ENCODE peak calls at places on chromosome 13, in seven cellular contexts. Z is K562, X is GM23338, E is HepG2, Q is GM12878, M is A549, V is HCT116. R is an unnamed sample.

GRCh38 chr13:80463673-80464352 is 122.9 kb upstream of the SPRY2 start:
- DNase-seq in Z (no peak), X (no peak), E (no peak), Q (no peak), M (no peak), V (no peak), R (no peak)

GRCh38 chr13:41056996-41057711 is 4.2 kb upstream of the WBP4 start:
- DNase-seq in Z (no peak), X (no peak), E (peak; percentile 63), Q (no peak), M (no peak), V (no peak), R (no peak)

GRCh38 chr13:90055121-90055520 is 1292.4 kb upstream of the MIR17HG start:
- DNase-seq in Z (no peak), X (no peak), E (no peak), Q (no peak), M (no peak), V (peak; percentile 0), R (no peak)

GRCh38 chr13:100473493-100474044 is 115.0 kb downstream of the GGACT start:
- DNase-seq in Z (no peak), X (no peak), E (no peak), Q (no peak), M (no peak), V (no peak), R (no peak)

GRCh38 chr13:42266464-42266863 is 5.5 kb upstream of the AKAP11 start:
- DNase-seq in Z (no peak), X (peak; percentile 12), E (no peak), Q (no peak), M (no peak), V (no peak), R (no peak)

GRCh38 chr13:82501804-82502203 is 1380.5 kb downstream of the SLITRK1 start:
- DNase-seq in Z (no peak), X (no peak), E (no peak), Q (no peak), M (no peak), V (no peak), R (no peak)

GRCh38 chr13:24040835-24041234 is 119.7 kb upstream of the SPATA13 start:
- DNase-seq in Z (no peak), X (peak; percentile 28), E (no peak), Q (no peak), M (no peak), V (no peak), R (no peak)

GRCh38 chr13:107881362-107881761 is 334.0 kb downstream of the LIG4 start:
- DNase-seq in Z (no peak), X (no peak), E (no peak), Q (no peak), M (no peak), V (no peak), R (no peak)

GRCh38 chr13:47869780-47870179 is 131.3 kb downstream of the SUCLA2 start:
- DNase-seq in Z (no peak), X (no peak), E (no peak), Q (no peak), M (no peak), V (no peak), R (no peak)

GRCh38 chr13:105798541-105798940 is 736.9 kb downstream of the EFNB2 start:
- DNase-seq in Z (no peak), X (no peak), E (no peak), Q (no peak), M (no peak), V (no peak), R (no peak)

GRCh38 chr13:94054159-94054558 is 425.3 kb downstream of the DCT start:
- DNase-seq in Z (no peak), X (no peak), E (no peak), Q (no peak), M (no peak), V (no peak), R (no peak)

GRCh38 chr13:40206241-40207109 is 460.0 kb downstream of the FOXO1 start:
- DNase-seq in Z (no peak), X (no peak), E (no peak), Q (peak; percentile 53), M (no peak), V (no peak), R (peak; percentile 39)

GRCh38 chr13:86848716-86849115 is 822.5 kb upstream of the SLITRK5 start:
- DNase-seq in Z (no peak), X (no peak), E (no peak), Q (no peak), M (no peak), V (no peak), R (no peak)

GRCh38 chr13:73943965-73944233 is 190.3 kb downstream of the KLF12 start:
- DNase-seq in Z (no peak), X (no peak), E (no peak), Q (no peak), M (no peak), V (no peak), R (no peak)
- H3K4me3 ChIP-seq in Z (no peak overlapping the region), X (no peak overlapping the region), E (no peak overlapping the region), Q (no peak overlapping the region), M (no peak overlapping the region), V (no peak overlapping the region), R (no peak overlapping the region)

GRCh38 chr13:97577026-97577425 is 143.1 kb downstream of the RAP2A start:
- DNase-seq in Z (no peak), X (no peak), E (no peak), Q (no peak), M (no peak), V (no peak), R (no peak)

GRCh38 chr13:97573011-97573410 is 139.0 kb downstream of the RAP2A start:
- DNase-seq in Z (no peak), X (no peak), E (no peak), Q (no peak), M (no peak), V (no peak), R (no peak)

DNA sequence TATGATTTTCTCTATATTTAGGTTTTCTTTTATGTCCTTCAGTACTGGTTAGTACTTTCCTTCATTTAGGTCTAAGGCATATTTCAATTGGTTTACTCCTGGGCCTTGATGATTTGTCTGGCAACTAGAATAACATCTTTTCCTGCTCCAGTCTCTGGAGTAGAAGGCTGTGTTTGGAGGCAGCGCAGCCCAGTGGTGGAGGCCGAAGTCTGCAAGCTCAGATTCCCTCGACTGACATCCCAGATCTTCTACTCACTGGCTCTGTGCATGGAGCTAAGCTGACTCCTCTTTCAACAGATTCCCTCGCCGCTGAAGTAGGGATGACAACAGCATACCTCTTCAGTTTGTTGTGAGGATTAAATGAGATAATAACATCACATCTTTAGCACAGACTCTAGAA is 141.0 kb downstream of the RAP2A start:
- DNase-seq in Z (no peak), X (peak; percentile 78), E (peak; percentile 38), Q (no peak), M (peak; percentile 32), V (peak; percentile 31), R (no peak)
- TF ChIP-seq REST in Z (no peak), X (no peak), E (no peak), Q (no peak), M (no peak), V (no peak), R (no peak)

GRCh38 chr13:113157206-113157928 is 1.1 kb upstream of the PROZ start:
- DNase-seq in Z (no peak), X (no peak), E (no peak), Q (no peak), M (no peak), V (no peak), R (no peak)

GRCh38 chr13:113157929-113158747 is at the start of gene PROZ:
- DNase-seq in Z (no peak), X (no peak), E (peak; percentile 67), Q (no peak), M (no peak), V (no peak), R (no peak)

GRCh38 chr13:113153810-113154748 is 4.4 kb upstream of the PROZ start:
- DNase-seq in Z (peak; percentile 75), X (peak; percentile 64), E (peak; percentile 49), Q (peak; percentile 3), M (peak; percentile 70), V (peak; percentile 18), R (peak; percentile 68)

GRCh38 chr13:113155201-113155600 is 3.2 kb upstream of the PROZ start:
- DNase-seq in Z (no peak), X (no peak), E (no peak), Q (no peak), M (no peak), V (no peak), R (peak; percentile 29)

GRCh38 chr13:113155982-113156655 is 2.3 kb upstream of the PROZ start:
- DNase-seq in Z (no peak), X (no peak), E (no peak), Q (no peak), M (no peak), V (no peak), R (no peak)
- H3K4me3 ChIP-seq in Z (no peak overlapping the region), X (no peak overlapping the region), E (no peak overlapping the region), Q (no peak overlapping the region), M (no peak overlapping the region), V (no peak overlapping the region), R (no peak overlapping the region)

GRCh38 chr13:44052843-44053607 is 173.3 kb downstream of the LACC1 start:
- DNase-seq in Z (no peak), X (peak; percentile 60), E (no peak), Q (no peak), M (no peak), V (no peak), R (no peak)
- TF ChIP-seq REST in Z (no peak), X (no peak), E (no peak), Q (no peak), M (no peak), V (no peak), R (no peak)

GRCh38 chr13:59931621-59932020 is 232.1 kb downstream of the DIAPH3 start:
- DNase-seq in Z (no peak), X (no peak), E (no peak), Q (no peak), M (no peak), V (no peak), R (no peak)
- H3K4me3 ChIP-seq in Z (no peak overlapping the region), X (no peak overlapping the region), E (no peak overlapping the region), Q (no peak overlapping the region), M (no peak overlapping the region), V (no peak overlapping the region), R (no peak overlapping the region)

GRCh38 chr13:25881946-25882574 is 169.8 kb downstream of the SHISA2 start:
- DNase-seq in Z (no peak), X (peak; percentile 78), E (no peak), Q (no peak), M (no peak), V (no peak), R (no peak)
- TF ChIP-seq REST in Z (no peak), X (no peak), E (no peak), Q (no peak), M (no peak), V (no peak), R (no peak)

GRCh38 chr13:20831254-20831653 is 57.5 kb upstream of the EEF1AKMT1 start:
- DNase-seq in Z (no peak), X (no peak), E (no peak), Q (no peak), M (no peak), V (no peak), R (no peak)
- H3K4me3 ChIP-seq in Z (no peak overlapping the region), X (no peak overlapping the region), E (no peak overlapping the region), Q (no peak overlapping the region), M (no peak overlapping the region), V (no peak overlapping the region), R (no peak overlapping the region)

GRCh38 chr13:98307392-98307743 is 130.3 kb upstream of the RNF113B start:
- DNase-seq in Z (no peak), X (no peak), E (no peak), Q (no peak), M (no peak), V (no peak), R (no peak)
- TF ChIP-seq REST in Z (no peak), X (no peak), E (no peak), Q (no peak), M (no peak), V (no peak), R (no peak)

R was measured in HL-60.